ENCODE peak calls at places on chromosomes 16 and 17, in nine cellular contexts. U, B, P, N, J, S, W, T and Q are unnamed samples.

GRCh38 chr16:642189-643049 is 791 bp downstream of the MCRIP2 start:
- DNase-seq in U (no peak), B (peak), P (peak), N (peak), J (peak), S (peak), W (peak), T (peak), Q (peak)

GRCh38 chr17:28390123-28390522 is 15.9 kb downstream of the SLC46A1 start:
- DNase-seq in U (no peak), B (no peak), P (no peak), N (no peak), J (no peak), S (no peak), W (no peak), T (no peak), Q (no peak)

GRCh38 chr16:88792078-88792550 is 7.1 kb upstream of the PIEZO1 start:
- DNase-seq in U (no peak), B (no peak), P (no peak), N (no peak), J (no peak), S (no peak), W (no peak), T (no peak), Q (no peak)

GRCh38 chr17:35890774-35891155 is 10.6 kb upstream of the CCL5 start:
- DNase-seq in U (no peak), B (no peak), P (no peak), N (peak), J (no peak), S (peak), W (peak), T (no peak), Q (peak)

GRCh38 chr16:17470871-17471744 is at the start of gene XYLT1:
- DNase-seq in U (peak), B (peak), P (no peak), N (peak), J (peak), S (peak), W (peak), T (no peak), Q (peak)

GRCh38 chr16:80158766-80159165 is 382.0 kb upstream of the DYNLRB2 start:
- DNase-seq in U (no peak), B (no peak), P (peak), N (no peak), J (no peak), S (no peak), W (no peak), T (no peak), Q (no peak)

GRCh38 chr17:81200695-81201580 is 21.8 kb downstream of the CEP131 start:
- DNase-seq in U (peak), B (no peak), P (peak), N (peak), J (no peak), S (peak), W (peak), T (peak), Q (peak)

GRCh38 chr17:44960654-44961053 is 7.4 kb downstream of the C1QL1 start:
- DNase-seq in U (no peak), B (peak), P (peak), N (no peak), J (no peak), S (peak), W (no peak), T (no peak), Q (no peak)

GRCh38 chr16:77574867-77575619 is 140.2 kb upstream of the ADAMTS18 start:
- DNase-seq in U (no peak), B (no peak), P (no peak), N (peak), J (no peak), S (peak), W (no peak), T (no peak), Q (no peak)

GRCh38 chr16:3182608-3183444 is 5.2 kb upstream of the OR1F1 start:
- DNase-seq in U (no peak), B (no peak), P (peak), N (peak), J (peak), S (peak), W (peak), T (peak), Q (peak)

GRCh38 chr16:48421741-48422140 is 36.5 kb upstream of the SIAH1 start:
- DNase-seq in U (no peak), B (no peak), P (no peak), N (no peak), J (no peak), S (no peak), W (no peak), T (no peak), Q (no peak)

GRCh38 chr17:57552114-57552601 is 192.9 kb downstream of the CCDC182 start:
- DNase-seq in U (no peak), B (no peak), P (no peak), N (peak), J (peak), S (no peak), W (peak), T (no peak), Q (no peak)

GRCh38 chr16:77387075-77387474 is 47.8 kb downstream of the ADAMTS18 start:
- DNase-seq in U (no peak), B (no peak), P (no peak), N (no peak), J (no peak), S (no peak), W (no peak), T (no peak), Q (no peak)

GRCh38 chr17:49257296-49257695 is 26.7 kb upstream of the PHOSPHO1 start:
- DNase-seq in U (no peak), B (no peak), P (no peak), N (no peak), J (no peak), S (no peak), W (no peak), T (no peak), Q (no peak)

GRCh38 chr17:43823350-43824084 is 9.4 kb downstream of the MPP3 start:
- DNase-seq in U (no peak), B (peak), P (no peak), N (peak), J (no peak), S (peak), W (no peak), T (no peak), Q (peak)

GRCh38 chr16:12547608-12547922 is 256.1 kb downstream of the CPPED1 start:
- DNase-seq in U (no peak), B (no peak), P (no peak), N (no peak), J (no peak), S (no peak), W (no peak), T (no peak), Q (no peak)

GRCh38 chr16:46926470-46927225 is 42.5 kb downstream of the GPT2 start:
- DNase-seq in U (no peak), B (no peak), P (no peak), N (no peak), J (no peak), S (no peak), W (no peak), T (no peak), Q (no peak)

GRCh38 chr17:3827124-3827773 is 18.8 kb downstream of the NCBP3 start:
- DNase-seq in U (no peak), B (no peak), P (peak), N (peak), J (peak), S (peak), W (peak), T (peak), Q (peak)

GRCh38 chr16:8492690-8493089 is 97.6 kb downstream of the TMEM114 start:
- DNase-seq in U (no peak), B (no peak), P (no peak), N (no peak), J (no peak), S (no peak), W (no peak), T (no peak), Q (no peak)

GRCh38 chr16:22098538-22099255 is 6.4 kb downstream of the VWA3A start:
- DNase-seq in U (no peak), B (no peak), P (peak), N (no peak), J (no peak), S (no peak), W (peak), T (peak), Q (no peak)

GRCh38 chr16:73794936-73795335 is 501.7 kb upstream of the PSMD7 start:
- DNase-seq in U (no peak), B (peak), P (no peak), N (no peak), J (no peak), S (no peak), W (no peak), T (no peak), Q (no peak)

GRCh38 chr17:1367351-1367745 is 32.7 kb downstream of the YWHAE start:
- DNase-seq in U (no peak), B (no peak), P (no peak), N (no peak), J (no peak), S (no peak), W (no peak), T (no peak), Q (no peak)

GRCh38 chr17:83186226-83186625 is 106.8 kb downstream of the METRNL start:
- DNase-seq in U (peak), B (peak), P (no peak), N (no peak), J (peak), S (no peak), W (no peak), T (peak), Q (no peak)

GRCh38 chr16:87740441-87740840 is 25.3 kb downstream of the KLHDC4 start:
- DNase-seq in U (no peak), B (no peak), P (no peak), N (no peak), J (no peak), S (no peak), W (no peak), T (no peak), Q (no peak)

GRCh38 chr17:66310528-66311148 is 8.2 kb downstream of the PRKCA start:
- DNase-seq in U (no peak), B (no peak), P (peak), N (no peak), J (peak), S (no peak), W (no peak), T (no peak), Q (no peak)
- TF ChIP-seq EP300 in U (no peak), B (no peak), P (no peak), N (no peak), J (no peak), S (no peak), W (no peak), T (no peak), Q (no peak)

GRCh38 chr16:69925311-69925710 is 25.8 kb upstream of the CLEC18A start:
- DNase-seq in U (no peak), B (no peak), P (no peak), N (no peak), J (no peak), S (no peak), W (no peak), T (no peak), Q (no peak)

GRCh38 chr16:69926241-69926640 is 24.9 kb upstream of the CLEC18A start:
- DNase-seq in U (no peak), B (no peak), P (no peak), N (no peak), J (no peak), S (no peak), W (no peak), T (no peak), Q (no peak)

GRCh38 chr16:69924041-69924775 is 26.9 kb upstream of the CLEC18A start:
- DNase-seq in U (no peak), B (no peak), P (no peak), N (no peak), J (no peak), S (no peak), W (no peak), T (no peak), Q (no peak)

GRCh38 chr16:69927056-69927757 is 23.9 kb upstream of the CLEC18A start:
- DNase-seq in U (peak), B (peak), P (no peak), N (no peak), J (no peak), S (no peak), W (no peak), T (peak), Q (no peak)

GRCh38 chr16:69924777-69925191 is 26.4 kb upstream of the CLEC18A start:
- DNase-seq in U (peak), B (peak), P (no peak), N (no peak), J (no peak), S (no peak), W (no peak), T (peak), Q (no peak)
- H3K27ac ChIP-seq in U (peak), B (peak), P (no peak), N (peak), J (no peak), S (no peak), W (no peak), T (no peak), Q (peak)

GRCh38 chr16:52193441-52193840 is 353.5 kb downstream of the TOX3 start:
- DNase-seq in U (no peak), B (no peak), P (no peak), N (peak), J (no peak), S (no peak), W (no peak), T (peak), Q (peak)

DNA sequence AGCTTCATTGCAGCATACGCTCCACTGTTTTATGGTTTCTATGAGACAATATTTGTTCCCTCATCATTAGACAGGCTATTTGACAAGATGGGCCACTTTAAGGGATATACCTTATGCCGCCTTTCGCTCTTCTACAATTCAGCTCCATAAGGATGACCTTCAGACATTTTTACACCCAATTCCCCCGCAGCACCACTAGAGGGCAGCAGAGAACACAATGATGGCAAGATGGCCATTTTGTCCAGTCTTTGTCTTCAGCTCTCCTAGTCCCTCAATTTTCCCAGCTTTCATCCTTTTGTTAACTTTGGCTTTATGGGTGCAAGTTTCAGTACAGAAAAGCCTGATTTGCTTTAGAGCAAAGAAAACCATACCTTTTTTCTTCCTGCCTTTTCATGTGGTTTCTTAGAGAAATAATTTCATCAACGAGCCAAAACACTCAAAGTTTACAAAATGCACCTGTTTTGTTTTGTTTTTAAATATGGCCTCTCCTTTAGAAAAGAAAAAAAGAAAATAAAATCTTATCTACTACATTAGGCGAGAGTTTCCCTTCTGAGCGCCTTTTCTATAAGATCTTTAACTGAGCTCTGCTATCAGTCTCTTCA is 355.3 kb downstream of the TOX3 start:
- DNase-seq in U (peak), B (peak), P (peak), N (peak), J (peak), S (peak), W (peak), T (peak), Q (peak)
- TF ChIP-seq EP300 in U (no peak), B (no peak), P (no peak), N (no peak), J (no peak), S (no peak), W (no peak), T (no peak), Q (no peak)

GRCh38 chr17:61299517-61300513 is 99.8 kb upstream of the TBX2 start:
- DNase-seq in U (no peak), B (no peak), P (no peak), N (no peak), J (no peak), S (no peak), W (peak), T (no peak), Q (no peak)
- H3K27ac ChIP-seq in U (no peak), B (no peak), P (no peak), N (no peak), J (no peak), S (no peak), W (peak), T (no peak), Q (no peak)

DNA sequence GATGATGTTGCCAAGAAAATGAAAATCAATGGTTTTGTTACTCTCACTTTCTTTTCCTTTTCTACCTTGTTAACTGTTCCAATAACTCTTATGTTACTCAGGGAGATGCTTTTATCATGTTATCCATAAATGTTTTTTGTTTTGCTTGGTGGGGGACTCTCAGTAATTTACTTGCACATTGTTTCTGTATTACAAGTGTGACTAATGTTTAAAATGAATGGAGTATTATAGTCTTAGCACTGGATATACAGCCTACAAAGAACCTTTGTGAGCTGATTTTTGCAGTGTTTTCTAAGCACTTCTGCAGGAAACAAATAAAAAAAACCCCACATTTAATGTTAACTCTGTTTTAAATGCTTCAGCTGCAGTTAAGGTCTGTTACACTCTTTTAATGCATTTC is 12.1 kb downstream of the VMP1 start:
- DNase-seq in U (no peak), B (no peak), P (no peak), N (no peak), J (no peak), S (no peak), W (no peak), T (no peak), Q (no peak)
- TF ChIP-seq EP300 in U (no peak), B (no peak), P (no peak), N (no peak), J (no peak), S (no peak), W (no peak), T (no peak), Q (no peak)